ENCODE peak calls at places on chromosomes 12 and 14, in ten cellular contexts. J, L, B, M, N, U, O, F, A and V are unnamed samples.

GRCh38 chr14:43145361-43145760 is 1361.7 kb downstream of the FSCB start:
- DNase-seq in J (no peak), L (no peak), B (no peak), M (no peak), N (no peak), U (no peak), O (no peak), F (no peak), A (no peak), V (no peak)

GRCh38 chr12:109625131-109625559 is 51.6 kb downstream of the MVK start:
- DNase-seq in J (peak; percentile 96), L (no peak), B (no peak), M (no peak), N (no peak), U (no peak), O (no peak), F (no peak), A (peak; percentile 71), V (no peak)

GRCh38 chr12:124231980-124232653 is 62.8 kb upstream of the RFLNA start:
- DNase-seq in J (no peak), L (no peak), B (no peak), M (no peak), N (no peak), U (no peak), O (peak; percentile 83), F (no peak), A (no peak), V (no peak)

GRCh38 chr14:56648508-56649301 is 69.1 kb downstream of the TMEM260 start:
- DNase-seq in J (no peak), L (no peak), B (no peak), M (no peak), N (no peak), U (no peak), O (no peak), F (no peak), A (no peak), V (no peak)

GRCh38 chr14:64992328-64992885 is 5.7 kb downstream of the FNTB start:
- DNase-seq in J (no peak), L (no peak), B (no peak), M (no peak), N (no peak), U (no peak), O (no peak), F (no peak), A (no peak), V (no peak)

GRCh38 chr12:124482567-124482893 is 84.9 kb downstream of the NCOR2 start:
- DNase-seq in J (no peak), L (no peak), B (no peak), M (no peak), N (no peak), U (no peak), O (no peak), F (no peak), A (no peak), V (no peak)

GRCh38 chr12:54475542-54475941 is 2.1 kb upstream of the GTSF1 start:
- DNase-seq in J (no peak), L (no peak), B (no peak), M (no peak), N (no peak), U (no peak), O (no peak), F (no peak), A (no peak), V (no peak)

GRCh38 chr12:124835652-124836410 is 27.8 kb downstream of the SCARB1 start:
- DNase-seq in J (peak; percentile 82), L (no peak), B (no peak), M (no peak), N (no peak), U (no peak), O (no peak), F (no peak), A (no peak), V (peak; percentile 7)

GRCh38 chr14:92568621-92569479 is 55.3 kb downstream of the RIN3 start:
- DNase-seq in J (peak; percentile 51), L (no peak), B (no peak), M (no peak), N (peak; percentile 76), U (no peak), O (no peak), F (no peak), A (no peak), V (peak; percentile 78)

GRCh38 chr12:131056626-131057025 is 102.9 kb downstream of the ADGRD1 start:
- DNase-seq in J (peak; percentile 2), L (no peak), B (no peak), M (no peak), N (no peak), U (no peak), O (no peak), F (no peak), A (no peak), V (no peak)

GRCh38 chr12:53973093-53974042 is at the start of gene HOXC11:
- DNase-seq in J (no peak), L (no peak), B (no peak), M (no peak), N (no peak), U (no peak), O (no peak), F (no peak), A (no peak), V (no peak)

GRCh38 chr12:19915392-19916192 is 452.7 kb upstream of the PDE3A start:
- DNase-seq in J (no peak), L (peak; percentile 16), B (no peak), M (peak; percentile 85), N (no peak), U (peak; percentile 56), O (no peak), F (no peak), A (no peak), V (peak; percentile 20)

GRCh38 chr14:52950410-52950897 is 396 bp downstream of the FERMT2 start:
- DNase-seq in J (peak; percentile 67), L (peak; percentile 49), B (peak; percentile 65), M (peak; percentile 71), N (peak; percentile 77), U (peak; percentile 60), O (peak; percentile 35), F (no peak), A (peak; percentile 48), V (no peak)
- TF ChIP-seq POLR2A in J (no peak), L (peak; percentile 38), B (no peak), M (peak; percentile 16), N (no peak), U (peak; percentile 38), O (no peak), F (no peak), A (no peak), V (no peak)

GRCh38 chr12:79690606-79691298 is at the start of gene PAWR:
- DNase-seq in J (peak; percentile 69), L (peak; percentile 84), B (peak; percentile 74), M (peak; percentile 80), N (peak; percentile 82), U (peak; percentile 24), O (peak; percentile 83), F (peak; percentile 71), A (peak; percentile 59), V (peak; percentile 60)

GRCh38 chr12:79689041-79689476 is 1.7 kb downstream of the PAWR start:
- DNase-seq in J (no peak), L (no peak), B (no peak), M (no peak), N (no peak), U (no peak), O (no peak), F (no peak), A (no peak), V (no peak)

GRCh38 chr12:79689477-79690155 is 1.1 kb downstream of the PAWR start:
- DNase-seq in J (peak; percentile 48), L (peak; percentile 35), B (peak; percentile 40), M (peak; percentile 70), N (peak; percentile 75), U (peak; percentile 31), O (peak; percentile 49), F (peak; percentile 36), A (peak; percentile 38), V (peak; percentile 36)

GRCh38 chr12:79691299-79692248 is 810 bp upstream of the PAWR start:
- DNase-seq in J (no peak), L (peak; percentile 14), B (no peak), M (peak; percentile 83), N (no peak), U (peak; percentile 13), O (no peak), F (no peak), A (peak; percentile 56), V (peak; percentile 17)

DNA sequence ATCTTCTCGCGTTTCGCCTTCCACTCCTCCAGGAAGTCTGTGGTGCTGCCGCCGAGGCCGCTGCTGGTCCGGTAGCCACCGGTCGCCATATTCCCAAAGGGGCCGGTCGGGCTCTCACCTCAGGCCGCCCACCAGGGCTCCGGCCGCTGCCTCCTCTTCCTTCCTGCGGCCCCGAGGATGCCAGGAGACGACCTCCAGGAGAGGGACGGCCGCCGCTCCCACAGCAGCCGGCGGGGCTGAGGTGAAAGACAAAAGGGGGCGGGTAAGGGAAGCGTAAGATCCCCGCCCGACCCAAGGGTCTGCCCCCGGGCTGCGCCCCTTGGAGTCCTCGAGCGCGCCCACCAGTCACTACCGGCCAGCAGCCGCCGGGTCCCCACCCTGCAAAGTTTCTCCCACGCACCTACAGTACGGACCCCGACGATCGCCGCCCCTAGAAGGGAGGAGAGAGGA is 583 bp downstream of the PAWR start:
- DNase-seq in J (peak; percentile 44), L (peak; percentile 45), B (no peak), M (no peak), N (peak; percentile 66), U (peak; percentile 7), O (peak; percentile 41), F (no peak), A (no peak), V (peak; percentile 35)
- TF ChIP-seq POLR2A in J (no peak), L (no peak), B (peak; percentile 31), M (peak; percentile 71), N (no peak), U (no peak), O (no peak), F (no peak), A (no peak), V (no peak)

DNA sequence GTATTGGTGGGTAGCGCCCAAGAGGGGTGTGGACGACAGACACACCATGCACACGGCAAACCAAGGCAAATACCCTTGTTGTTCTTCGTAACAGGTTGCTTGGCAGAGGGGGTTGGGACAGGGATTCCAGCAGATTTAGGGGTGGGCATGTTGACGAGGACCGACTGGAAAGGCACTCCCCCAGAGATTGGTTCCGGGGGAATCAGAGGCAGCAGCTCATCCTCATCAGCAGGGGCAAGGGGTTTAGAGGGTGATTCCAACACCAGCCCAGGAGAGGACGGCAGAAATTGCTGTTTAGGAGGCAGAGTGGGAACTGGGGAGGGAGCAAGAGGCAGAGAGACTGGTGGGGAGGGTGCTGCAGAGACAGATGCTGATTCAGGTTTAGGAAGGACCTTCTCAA is 9.3 kb downstream of the NACA start:
- DNase-seq in J (no peak), L (no peak), B (no peak), M (no peak), N (no peak), U (no peak), O (no peak), F (no peak), A (no peak), V (no peak)
- TF ChIP-seq POLR2A in J (no peak), L (no peak), B (no peak), M (no peak), N (no peak), U (no peak), O (no peak), F (no peak), A (no peak), V (no peak)

DNA sequence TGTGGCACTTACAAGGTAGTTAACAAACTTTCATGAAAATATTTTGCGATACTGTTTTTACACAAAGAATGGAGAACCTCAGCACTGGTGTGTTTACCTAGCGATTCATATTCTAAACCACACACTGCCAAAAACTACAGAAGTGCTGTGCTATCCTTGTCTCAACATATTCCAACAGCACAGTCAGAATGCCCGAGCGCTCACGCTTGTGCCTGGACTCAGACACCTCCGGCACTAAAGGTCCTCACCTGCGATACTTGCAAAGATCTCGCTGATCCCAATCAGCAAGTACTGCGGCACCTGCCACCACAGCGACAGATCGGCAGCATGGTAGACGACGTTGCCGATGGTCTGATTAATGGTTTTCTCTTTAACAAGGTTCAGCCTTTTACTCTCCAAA is 23.2 kb downstream of the SLC15A4 start:
- DNase-seq in J (no peak), L (no peak), B (no peak), M (no peak), N (no peak), U (no peak), O (no peak), F (no peak), A (no peak), V (no peak)
- TF ChIP-seq POLR2A in J (no peak), L (no peak), B (no peak), M (no peak), N (no peak), U (no peak), O (no peak), F (peak; percentile 61), A (no peak), V (no peak)